ENCODE peak calls at places on chromosomes 2 and 18, in four cellular contexts. One of them, this sample, is unnamed.

GRCh38 chr2:96888082-96889011 is 18.5 kb upstream of the SEMA4C start:
- DNase-seq in HepG2: no peak
- DNase-seq in GM12878: no peak
- DNase-seq in HEK293T: no peak
- DNase-seq in this sample: no peak

GRCh38 chr2:172489682-172490081 is 62.3 kb downstream of the ITGA6 start:
- DNase-seq in HepG2: no peak
- DNase-seq in GM12878: no peak
- DNase-seq in HEK293T: no peak
- DNase-seq in this sample: no peak

GRCh38 chr2:55268288-55268906 is 634 bp downstream of the MTIF2 start:
- DNase-seq in HepG2: peak
- DNase-seq in GM12878: no peak
- DNase-seq in HEK293T: peak
- DNase-seq in this sample: no peak

GRCh38 chr2:120810639-120811038 is 75.0 kb downstream of the GLI2 start:
- DNase-seq in HepG2: no peak
- DNase-seq in GM12878: no peak
- DNase-seq in HEK293T: no peak
- DNase-seq in this sample: no peak

GRCh38 chr2:136297312-136297711 is 179.4 kb upstream of the CXCR4 start:
- DNase-seq in HepG2: no peak
- DNase-seq in GM12878: no peak
- DNase-seq in HEK293T: no peak
- DNase-seq in this sample: no peak

GRCh38 chr18:77061946-77062517 is 70.6 kb downstream of the MBP start:
- DNase-seq in HepG2: no peak
- DNase-seq in GM12878: no peak
- DNase-seq in HEK293T: no peak
- DNase-seq in this sample: no peak

GRCh38 chr2:106701134-106701994 is 184.6 kb downstream of the ST6GAL2 start:
- DNase-seq in HepG2: no peak
- DNase-seq in GM12878: no peak
- DNase-seq in HEK293T: no peak
- DNase-seq in this sample: no peak

GRCh38 chr2:147568109-147568508 is 276.7 kb upstream of the ACVR2A start:
- DNase-seq in HepG2: no peak
- DNase-seq in GM12878: no peak
- DNase-seq in HEK293T: no peak
- DNase-seq in this sample: no peak

GRCh38 chr2:11571170-11571569 is 37.3 kb downstream of the GREB1 start:
- DNase-seq in HepG2: no peak
- DNase-seq in GM12878: no peak
- DNase-seq in HEK293T: no peak
- DNase-seq in this sample: no peak

GRCh38 chr18:27780061-27780740 is 396.7 kb downstream of the CDH2 start:
- DNase-seq in HepG2: no peak
- DNase-seq in GM12878: no peak
- DNase-seq in HEK293T: no peak
- DNase-seq in this sample: no peak

GRCh38 chr2:8644605-8645175 is 37.2 kb upstream of the ID2 start:
- DNase-seq in HepG2: no peak
- DNase-seq in GM12878: no peak
- DNase-seq in HEK293T: no peak
- DNase-seq in this sample: peak

GRCh38 chr2:190578158-190579057 is 43.9 kb upstream of the NEMP2 start:
- DNase-seq in HepG2: peak
- DNase-seq in GM12878: no peak
- DNase-seq in HEK293T: no peak
- DNase-seq in this sample: peak

GRCh38 chr18:58572181-58572580 is 56.7 kb downstream of the ALPK2 start:
- DNase-seq in HepG2: no peak
- DNase-seq in GM12878: no peak
- DNase-seq in HEK293T: no peak
- DNase-seq in this sample: no peak

GRCh38 chr2:237723613-237724012 is 75.0 kb upstream of the RBM44 start:
- DNase-seq in HepG2: peak
- DNase-seq in GM12878: no peak
- DNase-seq in HEK293T: no peak
- DNase-seq in this sample: peak

GRCh38 chr2:25125949-25126348 is 42.4 kb downstream of the POMC start:
- DNase-seq in HepG2: no peak
- DNase-seq in GM12878: no peak
- DNase-seq in HEK293T: no peak
- DNase-seq in this sample: no peak

GRCh38 chr2:164839914-164840457 is 1.6 kb downstream of the COBLL1 start:
- DNase-seq in HepG2: peak
- DNase-seq in GM12878: no peak
- DNase-seq in HEK293T: no peak
- DNase-seq in this sample: no peak

GRCh38 chr2:164178835-164179470 is 442.3 kb downstream of the GRB14 start:
- DNase-seq in HepG2: no peak
- DNase-seq in GM12878: no peak
- DNase-seq in HEK293T: no peak
- DNase-seq in this sample: no peak

GRCh38 chr2:180006236-180006635 is 861 bp downstream of the CWC22 start:
- DNase-seq in HepG2: no peak
- DNase-seq in GM12878: no peak
- DNase-seq in HEK293T: no peak
- DNase-seq in this sample: peak

GRCh38 chr2:132664096-132664495 is 5.9 kb downstream of the LYPD1 start:
- DNase-seq in HepG2: no peak
- DNase-seq in GM12878: no peak
- DNase-seq in HEK293T: no peak
- DNase-seq in this sample: no peak

GRCh38 chr18:38481576-38481975 is 916.0 kb upstream of the CELF4 start:
- DNase-seq in HepG2: no peak
- DNase-seq in GM12878: no peak
- DNase-seq in HEK293T: no peak
- DNase-seq in this sample: no peak

GRCh38 chr2:223363085-223363484 is 239.1 kb downstream of the SCG2 start:
- DNase-seq in HepG2: no peak
- DNase-seq in GM12878: no peak
- DNase-seq in HEK293T: no peak
- DNase-seq in this sample: no peak

GRCh38 chr2:112643488-112643887 is 2.3 kb upstream of the SLC20A1 start:
- DNase-seq in HepG2: no peak
- DNase-seq in GM12878: no peak
- DNase-seq in HEK293T: no peak
- DNase-seq in this sample: no peak

GRCh38 chr2:6876299-6876698 is 1.3 kb upstream of the RSAD2 start:
- DNase-seq in HepG2: no peak
- DNase-seq in GM12878: no peak
- DNase-seq in HEK293T: no peak
- DNase-seq in this sample: no peak

GRCh38 chr2:6879011-6879410 is 1.4 kb downstream of the RSAD2 start:
- DNase-seq in HepG2: no peak
- DNase-seq in GM12878: no peak
- DNase-seq in HEK293T: no peak
- DNase-seq in this sample: no peak

GRCh38 chr2:6880200-6880733 is 2.7 kb downstream of the RSAD2 start:
- DNase-seq in HepG2: no peak
- DNase-seq in GM12878: no peak
- DNase-seq in HEK293T: no peak
- DNase-seq in this sample: no peak

GRCh38 chr2:6881036-6881435 is 3.5 kb downstream of the RSAD2 start:
- DNase-seq in HepG2: no peak
- DNase-seq in GM12878: no peak
- DNase-seq in HEK293T: no peak
- DNase-seq in this sample: no peak

DNA sequence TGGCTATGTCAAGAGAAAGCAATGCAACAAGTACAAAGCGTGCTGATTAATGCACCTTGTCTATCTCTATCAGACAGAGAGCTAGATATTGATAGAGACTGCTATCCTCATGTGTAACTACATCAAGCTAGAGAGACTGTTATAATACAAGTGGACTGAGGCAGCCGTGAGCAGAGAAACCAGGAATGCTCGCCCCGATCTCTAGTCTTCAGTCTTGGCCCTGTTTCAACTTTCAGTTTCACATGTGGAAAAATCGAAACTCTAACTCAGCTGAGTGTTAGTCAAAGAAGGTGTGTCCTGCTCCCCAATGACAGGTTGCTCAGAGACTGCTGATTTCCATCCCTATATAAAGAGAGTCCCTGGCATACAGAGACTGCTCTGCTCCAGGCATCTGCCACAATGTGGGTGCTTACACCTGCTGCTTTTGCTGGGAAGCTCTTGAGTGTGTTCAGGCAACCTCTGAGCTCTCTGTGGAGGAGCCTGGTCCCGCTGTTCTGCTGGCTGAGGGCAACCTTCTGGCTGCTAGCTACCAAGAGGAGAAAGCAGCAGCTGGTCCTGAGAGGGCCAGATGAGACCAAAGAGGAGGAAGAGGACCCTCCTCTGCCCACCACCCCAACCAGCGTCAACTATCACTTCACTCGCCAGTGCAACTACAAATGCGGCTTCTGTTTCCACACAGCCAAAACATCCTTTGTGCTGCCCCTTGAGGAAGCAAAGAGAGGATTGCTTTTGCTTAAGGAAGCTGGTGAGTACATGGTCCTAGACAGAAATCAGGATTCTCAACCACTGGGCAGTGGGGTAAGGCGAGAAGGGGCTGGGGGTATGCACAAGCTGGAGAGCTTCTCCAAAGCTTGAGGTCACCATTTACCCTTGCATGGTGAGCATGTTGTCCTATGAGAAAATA is at the start of gene RSAD2:
- DNase-seq in HepG2: peak
- DNase-seq in GM12878: peak
- DNase-seq in HEK293T: no peak
- DNase-seq in this sample: no peak
- TF ChIP-seq FOXK2 in HepG2: no peak
- TF ChIP-seq FOXK2 in GM12878: no peak
- TF ChIP-seq FOXK2 in HEK293T: no peak
- TF ChIP-seq FOXK2 in this sample: no peak

DNA sequence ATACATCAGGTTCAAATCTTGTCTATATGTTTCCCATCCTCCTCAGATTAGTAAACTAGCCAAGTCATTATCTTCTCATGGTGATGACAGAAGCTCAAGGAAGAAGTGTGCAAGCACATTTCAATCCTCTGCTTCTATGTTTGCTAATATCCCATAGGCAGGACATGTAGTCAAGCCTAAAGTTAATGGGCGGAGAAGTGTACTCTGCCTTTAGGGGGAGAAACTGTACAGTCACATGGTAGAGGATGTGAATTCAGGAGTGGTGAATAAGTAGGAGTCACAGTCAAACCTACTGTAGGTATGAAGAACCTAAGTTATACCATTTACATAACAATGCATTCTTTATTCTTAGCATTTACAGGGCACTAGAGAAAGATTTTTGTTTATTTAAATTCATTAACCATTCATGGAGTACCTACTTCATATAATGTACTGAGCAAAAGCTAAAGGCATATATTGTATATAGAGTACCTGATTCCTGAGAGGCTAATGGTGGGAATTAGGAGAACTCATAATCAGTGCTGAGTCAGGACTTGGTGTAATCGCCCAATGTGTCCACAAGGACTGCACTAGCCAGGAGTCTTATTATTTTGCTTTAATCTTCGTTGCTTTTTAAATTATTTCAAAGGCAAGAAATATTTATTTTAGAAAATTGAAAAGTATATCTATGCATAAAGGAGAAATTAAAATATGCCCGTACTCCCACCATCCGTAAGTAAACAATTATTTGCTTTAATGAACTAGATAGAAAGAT is 394.3 kb upstream of the ETAA1 start:
- DNase-seq in HepG2: no peak
- DNase-seq in GM12878: no peak
- DNase-seq in HEK293T: no peak
- DNase-seq in this sample: no peak
- TF ChIP-seq FOXK2 in HepG2: no peak
- TF ChIP-seq FOXK2 in GM12878: no peak
- TF ChIP-seq FOXK2 in HEK293T: no peak
- TF ChIP-seq FOXK2 in this sample: no peak

GRCh38 chr2:227147023-227147422 is 17.0 kb downstream of the COL4A4 start:
- DNase-seq in HepG2: no peak
- DNase-seq in GM12878: no peak
- DNase-seq in HEK293T: no peak
- DNase-seq in this sample: no peak

GRCh38 chr2:227146456-227146855 is 17.5 kb downstream of the COL4A4 start:
- DNase-seq in HepG2: no peak
- DNase-seq in GM12878: no peak
- DNase-seq in HEK293T: no peak
- DNase-seq in this sample: no peak

GRCh38 chr2:227143895-227144294 is 20.1 kb downstream of the COL4A4 start:
- DNase-seq in HepG2: no peak
- DNase-seq in GM12878: no peak
- DNase-seq in HEK293T: no peak
- DNase-seq in this sample: no peak

DNA sequence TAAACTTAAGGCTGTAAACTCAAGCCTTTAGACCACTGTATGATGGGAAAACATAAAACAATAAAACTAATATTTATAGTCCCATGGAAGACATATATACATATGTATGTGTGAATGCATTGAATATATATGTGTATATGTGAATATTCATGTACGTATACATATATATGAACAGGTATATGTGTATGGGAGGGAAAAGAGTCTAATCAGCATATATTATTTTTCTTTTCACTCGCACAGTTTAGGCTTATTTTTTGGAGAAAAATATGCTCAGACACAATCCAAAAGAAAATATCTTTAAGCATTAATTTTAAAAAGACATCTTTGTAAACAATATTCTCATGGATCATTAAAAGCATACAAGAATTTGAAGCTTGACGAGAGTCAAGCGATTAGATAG is 22.7 kb downstream of the COL4A4 start:
- DNase-seq in HepG2: no peak
- DNase-seq in GM12878: no peak
- DNase-seq in HEK293T: no peak
- DNase-seq in this sample: no peak
- TF ChIP-seq FOXK2 in HepG2: no peak
- TF ChIP-seq FOXK2 in GM12878: no peak
- TF ChIP-seq FOXK2 in HEK293T: no peak
- TF ChIP-seq FOXK2 in this sample: no peak

GRCh38 chr2:174051039-174051438 is 85.9 kb upstream of the SP3 start:
- DNase-seq in HepG2: no peak
- DNase-seq in GM12878: no peak
- DNase-seq in HEK293T: no peak
- DNase-seq in this sample: no peak

GRCh38 chr2:174049895-174050294 is 84.7 kb upstream of the SP3 start:
- DNase-seq in HepG2: no peak
- DNase-seq in GM12878: no peak
- DNase-seq in HEK293T: no peak
- DNase-seq in this sample: no peak

GRCh38 chr2:174048238-174048637 is 83.1 kb upstream of the SP3 start:
- DNase-seq in HepG2: no peak
- DNase-seq in GM12878: no peak
- DNase-seq in HEK293T: no peak
- DNase-seq in this sample: no peak

GRCh38 chr2:174047746-174048145 is 82.6 kb upstream of the SP3 start:
- DNase-seq in HepG2: no peak
- DNase-seq in GM12878: no peak
- DNase-seq in HEK293T: no peak
- DNase-seq in this sample: no peak

DNA sequence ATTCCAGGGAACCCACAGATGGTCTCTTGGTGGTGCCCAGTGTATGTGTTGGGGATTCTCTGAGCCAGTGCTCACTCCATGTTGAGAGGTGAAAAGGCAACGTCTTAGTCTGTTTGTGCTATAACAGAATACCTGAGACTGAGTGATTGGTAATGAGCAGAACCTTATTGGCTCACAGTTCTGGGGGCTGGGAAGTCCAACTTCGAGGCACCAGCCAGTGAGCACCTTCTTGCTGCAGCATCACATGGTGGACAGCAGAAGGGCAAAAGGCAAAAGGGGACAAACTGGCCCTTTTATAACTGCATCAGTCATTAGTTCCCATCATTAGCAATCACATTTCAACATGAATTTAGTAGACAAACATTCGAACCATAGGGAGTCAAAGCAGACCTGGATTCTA is 81.0 kb upstream of the SP3 start:
- DNase-seq in HepG2: no peak
- DNase-seq in GM12878: no peak
- DNase-seq in HEK293T: no peak
- DNase-seq in this sample: no peak
- TF ChIP-seq FOXK2 in HepG2: no peak
- TF ChIP-seq FOXK2 in GM12878: no peak
- TF ChIP-seq FOXK2 in HEK293T: no peak
- TF ChIP-seq FOXK2 in this sample: no peak